ENCODE peak calls at places on chromosomes 3 and 15, in four cellular contexts. One of them, this sample, is unnamed.

GRCh38 chr3:40262331-40262730 is 47.2 kb upstream of the EIF1B start:
- DNase-seq in tibial nerve: no peak
- DNase-seq in thoracic aorta: no peak
- DNase-seq in hepatocyte: no peak
- DNase-seq in this sample: no peak

GRCh38 chr3:146067048-146067447 is 93.9 kb downstream of the PLOD2 start:
- DNase-seq in tibial nerve: no peak
- DNase-seq in thoracic aorta: no peak
- DNase-seq in hepatocyte: no peak
- DNase-seq in this sample: no peak

GRCh38 chr3:55958605-55959004 is 471.5 kb upstream of the WNT5A start:
- DNase-seq in hepatocyte: no peak
- DNase-seq in thoracic aorta: no peak
- DNase-seq in tibial nerve: no peak
- DNase-seq in this sample: no peak

GRCh38 chr3:30042274-30042859 is 564.0 kb upstream of the TGFBR2 start:
- DNase-seq in tibial nerve: peak; percentile 30
- DNase-seq in thoracic aorta: no peak
- DNase-seq in hepatocyte: peak; percentile 80
- DNase-seq in this sample: peak; percentile 42

GRCh38 chr15:88709960-88710715 is 71.3 kb downstream of the ISG20 start:
- DNase-seq in thoracic aorta: no peak
- DNase-seq in tibial nerve: no peak
- DNase-seq in hepatocyte: no peak
- DNase-seq in this sample: no peak

GRCh38 chr3:100709840-100710235 is 544 bp downstream of the TFG start:
- DNase-seq in tibial nerve: no peak
- DNase-seq in thoracic aorta: no peak
- DNase-seq in hepatocyte: peak; percentile 80
- DNase-seq in this sample: peak; percentile 10

GRCh38 chr3:126515066-126515706 is 2.4 kb downstream of the UROC1 start:
- DNase-seq in hepatocyte: no peak
- DNase-seq in tibial nerve: no peak
- DNase-seq in thoracic aorta: no peak
- DNase-seq in this sample: no peak

GRCh38 chr3:187977659-187978058 is 176.3 kb upstream of the LPP start:
- DNase-seq in thoracic aorta: no peak
- DNase-seq in hepatocyte: no peak
- DNase-seq in tibial nerve: no peak
- DNase-seq in this sample: no peak

GRCh38 chr15:76187151-76187550 is 124.1 kb downstream of the ETFA start:
- DNase-seq in thoracic aorta: no peak
- DNase-seq in hepatocyte: no peak
- DNase-seq in tibial nerve: no peak
- DNase-seq in this sample: no peak

GRCh38 chr15:76189106-76189505 is 122.2 kb downstream of the ETFA start:
- DNase-seq in tibial nerve: no peak
- DNase-seq in thoracic aorta: no peak
- DNase-seq in hepatocyte: no peak
- DNase-seq in this sample: no peak

GRCh38 chr15:76183906-76184639 is 124.3 kb downstream of the TMEM266 start:
- DNase-seq in tibial nerve: no peak
- DNase-seq in hepatocyte: no peak
- DNase-seq in thoracic aorta: no peak
- DNase-seq in this sample: no peak

GRCh38 chr15:76184640-76185020 is 124.8 kb downstream of the TMEM266 start:
- DNase-seq in tibial nerve: no peak
- DNase-seq in hepatocyte: no peak
- DNase-seq in thoracic aorta: no peak
- DNase-seq in this sample: no peak

GRCh38 chr15:76185716-76186115 is 125.6 kb downstream of the ETFA start:
- DNase-seq in tibial nerve: no peak
- DNase-seq in hepatocyte: peak; percentile 54
- DNase-seq in thoracic aorta: no peak
- DNase-seq in this sample: no peak
- TF ChIP-seq CTCF in tibial nerve: no peak
- TF ChIP-seq CTCF in hepatocyte: peak; percentile 42
- TF ChIP-seq CTCF in thoracic aorta: peak; percentile 36
- TF ChIP-seq CTCF in this sample: no peak

GRCh38 chr15:39919740-39920509 is at the start of gene GPR176:
- DNase-seq in hepatocyte: peak; percentile 52
- DNase-seq in tibial nerve: no peak
- DNase-seq in thoracic aorta: peak; percentile 25
- DNase-seq in this sample: peak; percentile 8
- TF ChIP-seq CTCF in hepatocyte: no peak
- TF ChIP-seq CTCF in tibial nerve: no peak
- TF ChIP-seq CTCF in thoracic aorta: no peak
- TF ChIP-seq CTCF in this sample: no peak

GRCh38 chr15:68316061-68316804 is 38.7 kb downstream of the FEM1B start:
- DNase-seq in thoracic aorta: no peak
- DNase-seq in hepatocyte: no peak
- DNase-seq in tibial nerve: no peak
- DNase-seq in this sample: no peak
- TF ChIP-seq CTCF in thoracic aorta: no peak
- TF ChIP-seq CTCF in hepatocyte: peak; percentile 40
- TF ChIP-seq CTCF in tibial nerve: peak; percentile 19
- TF ChIP-seq CTCF in this sample: no peak

GRCh38 chr3:159894386-159894785 is 94.2 kb upstream of the IL12A start:
- DNase-seq in thoracic aorta: no peak
- DNase-seq in hepatocyte: no peak
- DNase-seq in tibial nerve: no peak
- DNase-seq in this sample: no peak

GRCh38 chr3:159895430-159895829 is 93.2 kb upstream of the IL12A start:
- DNase-seq in tibial nerve: no peak
- DNase-seq in thoracic aorta: no peak
- DNase-seq in hepatocyte: no peak
- DNase-seq in this sample: no peak

GRCh38 chr3:159892801-159893200 is 95.8 kb upstream of the IL12A start:
- DNase-seq in tibial nerve: no peak
- DNase-seq in hepatocyte: no peak
- DNase-seq in thoracic aorta: no peak
- DNase-seq in this sample: no peak

GRCh38 chr3:159896543-159896942 is 92.1 kb upstream of the IL12A start:
- DNase-seq in tibial nerve: no peak
- DNase-seq in hepatocyte: no peak
- DNase-seq in thoracic aorta: no peak
- DNase-seq in this sample: no peak

GRCh38 chr3:159892171-159892791 is 96.4 kb upstream of the IL12A start:
- DNase-seq in hepatocyte: no peak
- DNase-seq in tibial nerve: no peak
- DNase-seq in thoracic aorta: no peak
- DNase-seq in this sample: no peak
- TF ChIP-seq CTCF in hepatocyte: no peak
- TF ChIP-seq CTCF in tibial nerve: no peak
- TF ChIP-seq CTCF in thoracic aorta: no peak
- TF ChIP-seq CTCF in this sample: no peak

GRCh38 chr3:83928903-83929302 is 1029.9 kb upstream of the CADM2 start:
- DNase-seq in hepatocyte: no peak
- DNase-seq in tibial nerve: no peak
- DNase-seq in thoracic aorta: no peak
- DNase-seq in this sample: no peak

GRCh38 chr3:83926291-83926690 is 1032.5 kb upstream of the CADM2 start:
- DNase-seq in hepatocyte: no peak
- DNase-seq in tibial nerve: no peak
- DNase-seq in thoracic aorta: no peak
- DNase-seq in this sample: no peak

GRCh38 chr3:83928391-83928790 is 1030.4 kb upstream of the CADM2 start:
- DNase-seq in hepatocyte: peak; percentile 43
- DNase-seq in thoracic aorta: no peak
- DNase-seq in tibial nerve: no peak
- DNase-seq in this sample: no peak
- TF ChIP-seq CTCF in hepatocyte: no peak
- TF ChIP-seq CTCF in thoracic aorta: no peak
- TF ChIP-seq CTCF in tibial nerve: no peak
- TF ChIP-seq CTCF in this sample: no peak

GRCh38 chr3:17063591-17063990 is 178.8 kb downstream of the PLCL2 start:
- DNase-seq in thoracic aorta: no peak
- DNase-seq in tibial nerve: no peak
- DNase-seq in hepatocyte: no peak
- DNase-seq in this sample: no peak
- TF ChIP-seq CTCF in thoracic aorta: no peak
- TF ChIP-seq CTCF in tibial nerve: no peak
- TF ChIP-seq CTCF in hepatocyte: no peak
- TF ChIP-seq CTCF in this sample: no peak

DNA sequence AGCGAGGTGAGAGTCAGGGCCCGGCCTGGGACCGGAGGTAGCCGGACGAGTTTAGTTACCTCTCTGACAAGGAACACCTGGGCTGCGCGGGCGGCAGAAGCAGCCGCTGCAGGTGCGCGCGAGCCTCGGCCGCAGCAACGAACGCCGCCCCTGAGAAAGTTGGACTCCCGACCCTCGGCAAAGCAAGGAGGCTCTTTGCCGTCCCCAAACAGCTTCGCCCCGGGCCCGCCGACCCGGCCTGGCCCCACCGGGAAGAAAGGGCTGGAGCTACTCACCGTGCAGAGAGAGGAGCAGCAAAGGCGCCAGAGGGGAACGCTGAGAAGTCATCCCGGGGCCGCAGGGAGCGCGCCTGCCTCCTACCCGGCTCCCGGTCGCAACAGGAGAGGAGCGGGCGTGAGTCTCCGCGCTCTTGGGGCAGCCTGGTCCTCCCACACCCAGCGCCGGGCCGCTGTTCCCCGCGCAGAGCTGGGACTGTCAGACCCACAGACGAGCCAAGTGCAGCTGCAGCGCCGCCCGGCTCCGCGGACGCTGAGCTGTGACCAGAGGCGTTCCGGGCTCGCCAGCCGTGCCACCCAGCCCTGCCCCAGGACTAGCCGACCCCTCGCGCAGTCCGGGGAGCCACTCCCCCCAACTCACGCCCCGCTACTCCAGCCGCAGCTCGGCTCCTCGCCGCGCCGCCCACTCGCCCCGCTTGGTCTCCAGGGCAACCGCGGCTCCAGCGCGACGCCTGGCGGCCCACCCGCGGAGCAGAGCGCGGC is at the start of gene IGSF11:
- DNase-seq in tibial nerve: peak; percentile 53
- DNase-seq in thoracic aorta: no peak
- DNase-seq in hepatocyte: peak; percentile 85
- DNase-seq in this sample: peak; percentile 74
- TF ChIP-seq CTCF in tibial nerve: peak; percentile 87
- TF ChIP-seq CTCF in thoracic aorta: peak; percentile 34
- TF ChIP-seq CTCF in hepatocyte: peak; percentile 52
- TF ChIP-seq CTCF in this sample: peak; percentile 47

GRCh38 chr15:46713045-46713444 is 1004.3 kb upstream of the SEMA6D start:
- DNase-seq in hepatocyte: no peak
- DNase-seq in thoracic aorta: no peak
- DNase-seq in tibial nerve: no peak
- DNase-seq in this sample: no peak
- TF ChIP-seq CTCF in hepatocyte: no peak
- TF ChIP-seq CTCF in thoracic aorta: no peak
- TF ChIP-seq CTCF in tibial nerve: no peak
- TF ChIP-seq CTCF in this sample: no peak